ENCODE peak calls at places on chromosomes 6 and 20, in six cellular contexts. U, N, K, I, E and L are unnamed samples.

GRCh38 chr20:48308232-48308781 is 519.5 kb downstream of the PREX1 start:
- DNase-seq in U (no peak), N (no peak), K (no peak), I (no peak), E (no peak), L (no peak)

GRCh38 chr20:62504323-62504722 is 28.5 kb upstream of the GATA5 start:
- DNase-seq in U (no peak), N (no peak), K (no peak), I (no peak), E (no peak), L (no peak)

GRCh38 chr6:1627884-1628550 is 18.3 kb downstream of the FOXC1 start:
- DNase-seq in U (no peak), N (no peak), K (no peak), I (no peak), E (peak), L (no peak)

GRCh38 chr6:11975353-11975977 is 36.6 kb upstream of the HIVEP1 start:
- DNase-seq in U (no peak), N (peak), K (no peak), I (no peak), E (no peak), L (no peak)

GRCh38 chr6:159014406-159014805 is 14.4 kb upstream of the RSPH3 start:
- DNase-seq in U (no peak), N (no peak), K (no peak), I (no peak), E (no peak), L (no peak)

GRCh38 chr6:80163754-80164187 is 57.3 kb downstream of the BCKDHB start:
- DNase-seq in U (no peak), N (peak), K (no peak), I (no peak), E (no peak), L (peak)

GRCh38 chr6:34152806-34153565 is 7.1 kb upstream of the GRM4 start:
- DNase-seq in U (no peak), N (no peak), K (no peak), I (no peak), E (peak), L (no peak)

GRCh38 chr6:37897321-37897720 is 77.8 kb downstream of the ZFAND3 start:
- DNase-seq in U (no peak), N (no peak), K (no peak), I (no peak), E (no peak), L (no peak)

GRCh38 chr6:48272518-48272917 is 161.5 kb upstream of the PTCHD4 start:
- DNase-seq in U (no peak), N (no peak), K (no peak), I (no peak), E (no peak), L (no peak)
- H3K27ac ChIP-seq in U (no peak), N (no peak), K (no peak), I (no peak), E (no peak), L (no peak)

GRCh38 chr20:52936368-52936986 is 35.7 kb upstream of the TSHZ2 start:
- DNase-seq in U (no peak), N (no peak), K (no peak), I (no peak), E (no peak), L (no peak)

GRCh38 chr20:52937701-52938100 is 34.5 kb upstream of the TSHZ2 start:
- DNase-seq in U (no peak), N (no peak), K (no peak), I (peak), E (no peak), L (no peak)

DNA sequence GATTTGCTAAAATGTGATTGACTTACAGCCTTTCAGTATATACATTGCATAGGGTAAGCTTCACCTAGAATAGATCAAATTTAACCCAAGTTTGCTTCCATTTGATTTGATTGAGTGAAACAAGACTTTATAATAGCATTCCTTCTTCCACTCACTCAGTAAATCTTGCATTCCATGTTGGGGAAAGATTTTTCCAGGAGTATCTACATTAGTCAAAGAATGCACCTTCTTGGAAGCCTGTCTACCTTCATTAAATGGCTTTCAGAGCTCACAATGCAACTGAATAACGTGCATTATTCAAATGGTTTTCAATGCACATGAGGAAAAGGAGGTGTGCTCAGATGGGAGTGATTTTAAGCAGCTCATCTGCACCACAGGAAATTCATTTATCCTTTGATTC is 38.3 kb upstream of the TSHZ2 start:
- DNase-seq in U (no peak), N (no peak), K (no peak), I (no peak), E (no peak), L (no peak)
- H3K27ac ChIP-seq in U (no peak), N (no peak), K (no peak), I (no peak), E (no peak), L (no peak)

GRCh38 chr6:125942677-125943527 is 13.7 kb upstream of the HINT3 start:
- DNase-seq in U (no peak), N (no peak), K (no peak), I (no peak), E (no peak), L (no peak)

GRCh38 chr6:125945378-125946141 is 11.0 kb upstream of the HINT3 start:
- DNase-seq in U (peak), N (no peak), K (no peak), I (no peak), E (no peak), L (no peak)

GRCh38 chr6:125944896-125945295 is 11.7 kb upstream of the HINT3 start:
- DNase-seq in U (no peak), N (no peak), K (no peak), I (no peak), E (no peak), L (no peak)

GRCh38 chr6:125943528-125944433 is 12.8 kb upstream of the HINT3 start:
- DNase-seq in U (no peak), N (no peak), K (no peak), I (no peak), E (no peak), L (no peak)

GRCh38 chr6:125944434-125944816 is 12.1 kb upstream of the HINT3 start:
- DNase-seq in U (no peak), N (no peak), K (no peak), I (no peak), E (peak), L (no peak)
- H3K27ac ChIP-seq in U (no peak), N (no peak), K (no peak), I (no peak), E (peak), L (no peak)

GRCh38 chr6:50818673-50819072 is at the start of gene TFAP2B:
- DNase-seq in U (no peak), N (no peak), K (no peak), I (no peak), E (no peak), L (no peak)

GRCh38 chr6:50816115-50816675 is 2.5 kb upstream of the TFAP2B start:
- DNase-seq in U (peak), N (peak), K (peak), I (peak), E (peak), L (peak)

GRCh38 chr6:50819527-50819905 is 845 bp downstream of the TFAP2B start:
- DNase-seq in U (peak), N (no peak), K (no peak), I (peak), E (no peak), L (no peak)

GRCh38 chr6:50816947-50817637 is 1.6 kb upstream of the TFAP2B start:
- DNase-seq in U (no peak), N (no peak), K (no peak), I (peak), E (no peak), L (no peak)

DNA sequence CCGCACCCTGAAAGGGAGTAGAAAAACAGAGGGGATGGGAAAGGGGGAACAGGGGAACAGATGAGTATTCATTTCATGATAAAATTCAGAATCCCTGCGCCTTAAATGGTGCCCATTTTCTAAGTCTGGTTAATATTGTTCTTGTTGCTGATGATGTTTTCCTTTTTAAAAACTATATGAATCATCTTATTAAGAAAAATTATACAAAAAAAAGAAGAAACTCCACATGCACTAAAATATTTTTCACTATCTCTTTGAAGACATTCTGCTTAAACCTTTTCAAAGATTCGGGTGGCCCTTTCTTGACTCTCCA is 1.1 kb upstream of the TFAP2B start:
- DNase-seq in U (no peak), N (no peak), K (no peak), I (no peak), E (no peak), L (no peak)
- H3K27ac ChIP-seq in U (no peak), N (no peak), K (no peak), I (no peak), E (no peak), L (no peak)

GRCh38 chr20:24969203-24970029 is 20.3 kb downstream of the CST7 start:
- DNase-seq in U (no peak), N (no peak), K (no peak), I (no peak), E (peak), L (no peak)
- H3K27ac ChIP-seq in U (no peak), N (no peak), K (no peak), I (no peak), E (no peak), L (no peak)